ENCODE peak calls at places on chromosome 18, in five cellular contexts. O is GM23338, H is SK-N-SH, R is colonic mucosa, L is left lung. W is an unnamed sample.
A peak's percentile ranks its signal among the peaks of the same experiment; 100 is the strongest.

GRCh38 chr18:4016391-4017049 is 438.6 kb downstream of the DLGAP1 start:
- DNase-seq in O (peak; percentile 28), H (no peak), R (no peak), L (no peak), W (no peak)

GRCh38 chr18:68766433-68766832 is 31.4 kb upstream of the CCDC102B start:
- DNase-seq in O (no peak), H (no peak), R (no peak), L (no peak), W (no peak)

GRCh38 chr18:34773378-34773777 is 63.3 kb downstream of the DTNA start:
- DNase-seq in O (no peak), H (no peak), R (no peak), L (no peak), W (no peak)

GRCh38 chr18:2570772-2571199 is 519 bp downstream of the METTL4 start:
- DNase-seq in O (peak; percentile 75), H (peak; percentile 77), R (peak; percentile 74), L (peak; percentile 88), W (peak; percentile 77)

GRCh38 chr18:76005632-76006031 is 489.4 kb downstream of the ZNF516 start:
- DNase-seq in O (no peak), H (peak; percentile 11), R (no peak), L (peak; percentile 61), W (no peak)

GRCh38 chr18:59002974-59003594 is 136.6 kb upstream of the SEC11C start:
- DNase-seq in O (no peak), H (no peak), R (no peak), L (no peak), W (no peak)

GRCh38 chr18:8428951-8429350 is 180.3 kb upstream of the RAB12 start:
- DNase-seq in O (no peak), H (no peak), R (no peak), L (no peak), W (no peak)

GRCh38 chr18:45274026-45274425 is 341.2 kb upstream of the SLC14A2 start:
- DNase-seq in O (no peak), H (no peak), R (no peak), L (no peak), W (no peak)

GRCh38 chr18:65435529-65435928 is 315.3 kb upstream of the CDH7 start:
- DNase-seq in O (no peak), H (no peak), R (no peak), L (no peak), W (no peak)

GRCh38 chr18:26477828-26478466 is 70.4 kb downstream of the KCTD1 start:
- DNase-seq in O (no peak), H (no peak), R (no peak), L (no peak), W (no peak)

GRCh38 chr18:2139676-2140075 is 431.6 kb downstream of the METTL4 start:
- DNase-seq in O (no peak), H (no peak), R (no peak), L (no peak), W (no peak)

GRCh38 chr18:67273288-67273687 is 243.2 kb downstream of the DSEL start:
- DNase-seq in O (no peak), H (no peak), R (no peak), L (no peak), W (no peak)

GRCh38 chr18:45910405-45911023 is 56.6 kb downstream of the EPG5 start:
- DNase-seq in O (peak; percentile 81), H (peak; percentile 65), R (peak; percentile 35), L (no peak), W (peak; percentile 66)

GRCh38 chr18:68215931-68216330 is 499.0 kb downstream of the TMX3 start:
- DNase-seq in O (no peak), H (no peak), R (no peak), L (no peak), W (no peak)

GRCh38 chr18:7608798-7609197 is 41.7 kb downstream of the PTPRM start:
- DNase-seq in O (no peak), H (no peak), R (no peak), L (no peak), W (no peak)

GRCh38 chr18:57767259-57768050 is 35.7 kb downstream of the ATP8B1 start:
- DNase-seq in O (no peak), H (no peak), R (no peak), L (no peak), W (no peak)

GRCh38 chr18:27952741-27953140 is 224.2 kb downstream of the CDH2 start:
- DNase-seq in O (no peak), H (no peak), R (no peak), L (no peak), W (no peak)

GRCh38 chr18:3246636-3247242 is 862 bp upstream of the MYL12A start:
- DNase-seq in O (peak; percentile 34), H (no peak), R (peak; percentile 53), L (no peak), W (peak; percentile 50)

GRCh38 chr18:59961086-59961485 is 61.3 kb downstream of the PMAIP1 start:
- DNase-seq in O (no peak), H (no peak), R (no peak), L (no peak), W (no peak)

GRCh38 chr18:37564796-37565137 is 831 bp downstream of the CELF4 start:
- DNase-seq in O (peak; percentile 95), H (peak; percentile 52), R (peak; percentile 33), L (peak; percentile 73), W (no peak)

GRCh38 chr18:78610646-78611045 is 369.0 kb upstream of the SALL3 start:
- DNase-seq in O (no peak), H (no peak), R (no peak), L (no peak), W (no peak)

GRCh38 chr18:58858591-58859468 is 5.8 kb upstream of the ZNF532 start:
- DNase-seq in O (no peak), H (no peak), R (peak; percentile 57), L (no peak), W (no peak)

DNA sequence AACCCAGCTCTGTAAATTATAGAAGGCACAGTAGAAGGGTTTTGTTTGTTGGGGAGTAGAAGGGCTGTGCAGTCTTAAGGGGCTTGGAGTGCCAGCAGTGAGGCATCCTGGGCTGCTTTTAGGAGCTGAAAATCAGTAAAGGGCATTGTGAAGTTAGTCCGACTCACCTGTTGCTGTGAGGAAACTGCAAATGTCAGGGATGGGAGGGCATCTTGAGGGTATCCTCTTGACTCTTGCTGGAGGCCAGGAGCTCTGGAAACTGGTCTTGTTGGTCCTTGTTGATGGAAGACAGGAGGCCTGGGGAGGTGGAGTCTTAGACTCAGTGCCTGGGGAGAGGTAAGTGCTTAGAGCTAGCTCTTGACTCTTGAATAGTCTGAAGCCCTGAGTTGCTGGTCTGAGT is 14.1 kb downstream of the CEP192 start:
- DNase-seq in O (no peak), H (no peak), R (no peak), L (no peak), W (no peak)
- H3K36me3 ChIP-seq in O (peaks cover 19% of the 10 kb centered on the region), H (peaks cover 12% of the 10 kb centered on the region), R (peaks cover 7% of the 10 kb centered on the region), L (peaks cover 48% of the 10 kb centered on the region), W (no peaks in the 10 kb centered on the region)

GRCh38 chr18:55859116-55859515 is 271.1 kb upstream of the TCF4 start:
- DNase-seq in O (no peak), H (no peak), R (no peak), L (no peak), W (no peak)
- H3K4me3 ChIP-seq in O (no peak overlapping the region), H (no peak overlapping the region), R (no peak overlapping the region), L (no peak overlapping the region), W (no peak overlapping the region)

DNA sequence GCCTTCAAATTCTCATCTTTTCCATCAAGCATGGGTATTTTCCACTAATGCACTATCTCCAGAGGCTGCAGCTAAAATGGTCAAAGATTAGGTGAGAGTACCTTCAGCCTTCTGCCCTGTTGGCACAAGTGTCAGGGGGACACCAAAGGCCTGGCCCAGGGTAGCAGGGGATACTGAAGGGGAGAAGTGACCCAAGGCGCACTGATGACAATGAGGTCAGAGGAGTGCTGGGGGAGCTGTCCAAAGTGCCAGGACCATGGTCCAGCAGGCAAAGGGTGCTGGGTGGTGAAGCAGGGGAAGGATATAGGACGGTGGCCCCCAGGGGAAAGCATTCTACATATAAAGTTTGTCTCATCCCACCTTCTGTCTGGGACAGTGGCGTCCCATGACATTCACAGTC is 303.4 kb downstream of the SMAD2 start:
- DNase-seq in O (no peak), H (no peak), R (no peak), L (no peak), W (no peak)
- TF ChIP-seq CTCF in O (no peak), H (no peak), R (no peak), L (no peak), W (no peak)

DNA sequence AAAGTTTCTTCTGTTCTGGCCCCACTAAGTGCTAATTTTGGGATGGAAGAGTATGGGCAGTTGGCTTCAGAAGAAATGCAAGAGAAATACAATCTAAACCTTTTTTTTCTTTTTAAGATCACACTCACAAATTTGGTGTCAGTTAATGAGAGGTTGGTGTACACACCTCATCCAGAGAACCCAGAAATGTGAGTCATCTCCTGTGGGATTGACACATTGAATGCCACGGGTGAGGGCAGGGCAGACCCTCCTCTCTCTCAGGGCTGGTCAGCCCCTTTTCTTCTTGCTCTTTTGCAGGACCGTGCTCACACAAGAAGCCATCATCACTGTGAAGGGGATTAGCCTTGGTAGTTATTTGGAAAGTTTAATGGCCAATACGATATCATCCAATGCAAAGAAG is 19.2 kb downstream of the PRELID3A start:
- DNase-seq in O (no peak), H (no peak), R (no peak), L (no peak), W (no peak)
- H3K36me3 ChIP-seq in O (peaks cover 3% of the 10 kb centered on the region), H (peaks cover 7% of the 10 kb centered on the region), R (no peaks in the 10 kb centered on the region), L (peaks cover 26% of the 10 kb centered on the region), W (no peaks in the 10 kb centered on the region)

GRCh38 chr18:23105030-23105429 is 30.3 kb upstream of the CABLES1 start:
- DNase-seq in O (no peak), H (no peak), R (no peak), L (no peak), W (no peak)

GRCh38 chr18:23108496-23108895 is 26.8 kb upstream of the CABLES1 start:
- DNase-seq in O (no peak), H (no peak), R (no peak), L (no peak), W (no peak)

GRCh38 chr18:23107718-23108117 is 27.6 kb upstream of the CABLES1 start:
- DNase-seq in O (no peak), H (peak; percentile 26), R (no peak), L (no peak), W (no peak)

GRCh38 chr18:23105581-23106219 is 29.6 kb upstream of the CABLES1 start:
- DNase-seq in O (no peak), H (no peak), R (peak; percentile 85), L (no peak), W (no peak)

DNA sequence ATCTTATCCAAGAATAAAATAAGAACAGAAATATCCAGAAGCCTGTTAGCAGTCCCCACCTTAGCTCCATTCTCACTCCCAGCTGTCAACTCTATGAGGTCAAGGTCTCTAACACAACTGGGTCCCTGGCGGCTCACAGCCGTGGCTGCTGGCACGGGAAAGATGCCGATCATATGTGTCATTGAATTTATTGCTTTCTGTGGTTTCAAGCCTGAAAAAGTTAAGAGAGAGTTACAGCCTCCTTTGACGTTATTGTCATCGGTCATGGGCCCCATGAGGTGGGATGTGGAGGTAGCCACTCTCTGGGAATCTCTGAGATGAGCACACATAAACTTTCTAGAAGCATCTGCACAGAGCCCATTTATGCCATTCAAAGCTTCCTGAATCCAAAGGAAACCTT is 28.7 kb upstream of the CABLES1 start:
- DNase-seq in O (no peak), H (no peak), R (peak; percentile 75), L (no peak), W (no peak)
- H3K4me3 ChIP-seq in O (no peak overlapping the region), H (no peak overlapping the region), R (no peak overlapping the region), L (no peak overlapping the region), W (no peak overlapping the region)

DNA sequence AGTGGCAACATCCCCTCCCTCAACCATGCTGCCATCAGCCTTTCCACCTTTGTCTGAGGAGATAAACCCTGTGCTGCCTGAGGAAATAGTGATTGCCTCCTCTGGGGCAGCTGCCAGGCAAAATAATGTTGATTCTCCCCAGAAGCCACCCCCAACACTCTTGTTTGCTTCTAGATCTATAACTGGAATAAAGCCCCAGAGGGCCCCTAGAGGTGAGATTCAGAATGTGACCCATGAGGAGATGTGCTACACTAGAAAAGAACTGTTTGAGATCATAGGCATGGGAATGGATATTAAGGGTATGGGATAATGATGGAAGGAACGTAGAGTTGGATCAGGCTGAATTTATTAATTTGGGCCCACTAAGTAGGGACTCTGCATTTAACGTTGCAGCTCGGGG is 116.3 kb upstream of the RMP24 start:
- DNase-seq in O (no peak), H (no peak), R (no peak), L (no peak), W (no peak)
- TF ChIP-seq CTCF in O (no peak), H (no peak), R (no peak), L (no peak), W (no peak)

W was measured in right lobe of liver.